ENCODE peak calls at places on chromosomes 3 and 15, in nine cellular contexts. One of them, this sample, is unnamed.

GRCh38 chr3:31980530-31981205 is 394 bp downstream of the OSBPL10 start:
- DNase-seq in A549: peak; percentile 41
- DNase-seq in CD8-positive, alpha-beta T cell: peak; percentile 50
- DNase-seq in neural progenitor cell: peak; percentile 78
- DNase-seq in lower lobe of right lung: peak; percentile 87
- DNase-seq in adipocyte: peak; percentile 65
- DNase-seq in ascending aorta: no peak
- DNase-seq in neuronal stem cell: peak; percentile 54
- DNase-seq in adrenal gland: peak; percentile 77
- DNase-seq in this sample: peak; percentile 8

GRCh38 chr3:147191795-147192385 is 214.5 kb downstream of the ZIC4 start:
- DNase-seq in A549: peak; percentile 6
- DNase-seq in CD8-positive, alpha-beta T cell: no peak
- DNase-seq in neural progenitor cell: peak; percentile 71
- DNase-seq in lower lobe of right lung: no peak
- DNase-seq in adipocyte: peak; percentile 89
- DNase-seq in ascending aorta: no peak
- DNase-seq in neuronal stem cell: peak; percentile 41
- DNase-seq in adrenal gland: no peak
- DNase-seq in this sample: no peak

GRCh38 chr3:151327571-151328198 is 1.7 kb downstream of the P2RY13 start:
- DNase-seq in A549: peak; percentile 18
- DNase-seq in CD8-positive, alpha-beta T cell: no peak
- DNase-seq in neural progenitor cell: no peak
- DNase-seq in lower lobe of right lung: no peak
- DNase-seq in adipocyte: peak; percentile 75
- DNase-seq in ascending aorta: no peak
- DNase-seq in neuronal stem cell: no peak
- DNase-seq in adrenal gland: no peak
- DNase-seq in this sample: no peak

GRCh38 chr3:55245391-55245790 is 241.7 kb downstream of the WNT5A start:
- DNase-seq in A549: no peak
- DNase-seq in CD8-positive, alpha-beta T cell: no peak
- DNase-seq in neural progenitor cell: no peak
- DNase-seq in lower lobe of right lung: no peak
- DNase-seq in adipocyte: no peak
- DNase-seq in ascending aorta: no peak
- DNase-seq in neuronal stem cell: no peak
- DNase-seq in adrenal gland: no peak
- DNase-seq in this sample: no peak

GRCh38 chr15:45666119-45666875 is 31.5 kb downstream of the SQOR start:
- DNase-seq in A549: no peak
- DNase-seq in CD8-positive, alpha-beta T cell: no peak
- DNase-seq in neural progenitor cell: no peak
- DNase-seq in lower lobe of right lung: no peak
- DNase-seq in adipocyte: no peak
- DNase-seq in ascending aorta: no peak
- DNase-seq in neuronal stem cell: no peak
- DNase-seq in adrenal gland: no peak
- DNase-seq in this sample: no peak

GRCh38 chr3:43621406-43621973 is 321 bp downstream of the ANO10 start:
- DNase-seq in A549: no peak
- DNase-seq in CD8-positive, alpha-beta T cell: no peak
- DNase-seq in neural progenitor cell: no peak
- DNase-seq in lower lobe of right lung: peak; percentile 56
- DNase-seq in adipocyte: peak; percentile 60
- DNase-seq in ascending aorta: no peak
- DNase-seq in neuronal stem cell: no peak
- DNase-seq in adrenal gland: peak; percentile 65
- DNase-seq in this sample: no peak

GRCh38 chr3:142943349-142943748 is 20.1 kb downstream of the PAQR9 start:
- DNase-seq in A549: no peak
- DNase-seq in CD8-positive, alpha-beta T cell: no peak
- DNase-seq in neural progenitor cell: no peak
- DNase-seq in lower lobe of right lung: no peak
- DNase-seq in adipocyte: no peak
- DNase-seq in ascending aorta: no peak
- DNase-seq in neuronal stem cell: no peak
- DNase-seq in adrenal gland: no peak
- DNase-seq in this sample: no peak

GRCh38 chr3:195064300-195064931 is 206.5 kb downstream of the XXYLT1 start:
- DNase-seq in A549: no peak
- DNase-seq in CD8-positive, alpha-beta T cell: no peak
- DNase-seq in neural progenitor cell: no peak
- DNase-seq in lower lobe of right lung: peak; percentile 12
- DNase-seq in adipocyte: no peak
- DNase-seq in ascending aorta: no peak
- DNase-seq in neuronal stem cell: no peak
- DNase-seq in adrenal gland: no peak
- DNase-seq in this sample: no peak

GRCh38 chr3:46565607-46566039 is 479 bp downstream of the LRRC2 start:
- DNase-seq in A549: no peak
- DNase-seq in CD8-positive, alpha-beta T cell: no peak
- DNase-seq in neural progenitor cell: peak; percentile 77
- DNase-seq in lower lobe of right lung: no peak
- DNase-seq in adipocyte: peak; percentile 39
- DNase-seq in ascending aorta: no peak
- DNase-seq in neuronal stem cell: no peak
- DNase-seq in adrenal gland: no peak
- DNase-seq in this sample: no peak

GRCh38 chr15:81016253-81017068 is 15.7 kb downstream of the TLNRD1 start:
- DNase-seq in A549: no peak
- DNase-seq in CD8-positive, alpha-beta T cell: no peak
- DNase-seq in neural progenitor cell: no peak
- DNase-seq in lower lobe of right lung: no peak
- DNase-seq in adipocyte: no peak
- DNase-seq in ascending aorta: no peak
- DNase-seq in neuronal stem cell: no peak
- DNase-seq in adrenal gland: no peak
- DNase-seq in this sample: no peak

GRCh38 chr15:81880314-81880713 is 165.5 kb downstream of the MEX3B start:
- DNase-seq in A549: no peak
- DNase-seq in CD8-positive, alpha-beta T cell: no peak
- DNase-seq in neural progenitor cell: no peak
- DNase-seq in lower lobe of right lung: no peak
- DNase-seq in adipocyte: no peak
- DNase-seq in ascending aorta: no peak
- DNase-seq in neuronal stem cell: no peak
- DNase-seq in adrenal gland: no peak
- DNase-seq in this sample: no peak

GRCh38 chr3:106943071-106943470 is 434.2 kb upstream of the CCDC54 start:
- DNase-seq in A549: no peak
- DNase-seq in CD8-positive, alpha-beta T cell: no peak
- DNase-seq in neural progenitor cell: no peak
- DNase-seq in lower lobe of right lung: no peak
- DNase-seq in adipocyte: peak; percentile 74
- DNase-seq in ascending aorta: no peak
- DNase-seq in neuronal stem cell: no peak
- DNase-seq in adrenal gland: no peak
- DNase-seq in this sample: no peak

GRCh38 chr3:7025581-7026300 is 164.8 kb downstream of the GRM7 start:
- DNase-seq in A549: no peak
- DNase-seq in CD8-positive, alpha-beta T cell: no peak
- DNase-seq in neural progenitor cell: peak; percentile 62
- DNase-seq in lower lobe of right lung: no peak
- DNase-seq in adipocyte: no peak
- DNase-seq in ascending aorta: no peak
- DNase-seq in neuronal stem cell: peak; percentile 63
- DNase-seq in adrenal gland: no peak
- DNase-seq in this sample: no peak

GRCh38 chr3:185537369-185537970 is 14.9 kb downstream of the LIPH start:
- DNase-seq in A549: peak; percentile 82
- DNase-seq in CD8-positive, alpha-beta T cell: peak; percentile 40
- DNase-seq in neural progenitor cell: no peak
- DNase-seq in lower lobe of right lung: peak; percentile 63
- DNase-seq in adipocyte: peak; percentile 35
- DNase-seq in ascending aorta: no peak
- DNase-seq in neuronal stem cell: no peak
- DNase-seq in adrenal gland: no peak
- DNase-seq in this sample: peak; percentile 4
- H3K4me3 ChIP-seq in A549: no peak overlapping the region
- H3K4me3 ChIP-seq in CD8-positive, alpha-beta T cell: no peak overlapping the region
- H3K4me3 ChIP-seq in neural progenitor cell: no peak overlapping the region
- H3K4me3 ChIP-seq in lower lobe of right lung: no peak overlapping the region
- H3K4me3 ChIP-seq in adipocyte: no peak overlapping the region
- H3K4me3 ChIP-seq in ascending aorta: no peak overlapping the region
- H3K4me3 ChIP-seq in neuronal stem cell: no peak overlapping the region
- H3K4me3 ChIP-seq in adrenal gland: no peak overlapping the region
- H3K4me3 ChIP-seq in this sample: no peak overlapping the region

DNA sequence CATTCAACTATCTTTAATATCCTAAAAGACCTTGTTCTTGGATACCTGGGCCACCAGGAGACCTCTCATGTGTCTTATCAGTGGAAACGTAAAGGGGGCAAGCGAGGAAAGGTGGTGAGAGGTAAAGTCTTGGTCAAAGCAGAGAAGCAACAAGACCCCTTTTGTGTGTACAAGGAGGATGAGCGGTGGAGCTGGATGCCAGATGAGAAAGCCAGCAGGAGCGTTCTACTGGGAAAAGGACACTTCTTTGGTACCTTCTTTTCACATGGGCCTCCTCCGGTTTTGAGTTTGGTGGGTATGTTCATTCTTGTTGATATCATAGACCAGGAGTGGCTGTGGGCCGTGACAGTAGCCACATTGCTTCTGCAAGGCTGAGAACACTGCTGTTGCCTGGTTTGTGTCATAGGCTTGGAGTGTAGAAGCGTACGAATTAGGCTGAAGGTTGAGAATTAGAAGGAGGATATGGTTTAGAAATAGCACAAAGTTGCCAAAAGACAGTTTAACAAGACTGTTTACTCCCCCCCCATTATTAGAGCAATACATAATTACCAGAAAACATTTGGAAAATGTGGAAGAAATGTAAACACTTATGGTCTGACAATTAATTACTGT is 46.8 kb upstream of the VILL start:
- DNase-seq in A549: no peak
- DNase-seq in CD8-positive, alpha-beta T cell: no peak
- DNase-seq in neural progenitor cell: no peak
- DNase-seq in lower lobe of right lung: no peak
- DNase-seq in adipocyte: no peak
- DNase-seq in ascending aorta: no peak
- DNase-seq in neuronal stem cell: no peak
- DNase-seq in adrenal gland: no peak
- DNase-seq in this sample: no peak
- H3K4me1 ChIP-seq in A549: peaks cover 28% of the 10 kb centered on the region
- H3K4me1 ChIP-seq in CD8-positive, alpha-beta T cell: no peaks in the 10 kb centered on the region
- H3K4me1 ChIP-seq in neural progenitor cell: peaks cover 6% of the 10 kb centered on the region
- H3K4me1 ChIP-seq in lower lobe of right lung: peaks cover 42% of the 10 kb centered on the region
- H3K4me1 ChIP-seq in adipocyte: peaks cover 43% of the 10 kb centered on the region
- H3K4me1 ChIP-seq in ascending aorta: peaks cover 13% of the 10 kb centered on the region
- H3K4me1 ChIP-seq in neuronal stem cell: peaks cover 7% of the 10 kb centered on the region
- H3K4me1 ChIP-seq in adrenal gland: peaks cover 14% of the 10 kb centered on the region
- H3K4me1 ChIP-seq in this sample: peaks cover 57% of the 10 kb centered on the region

DNA sequence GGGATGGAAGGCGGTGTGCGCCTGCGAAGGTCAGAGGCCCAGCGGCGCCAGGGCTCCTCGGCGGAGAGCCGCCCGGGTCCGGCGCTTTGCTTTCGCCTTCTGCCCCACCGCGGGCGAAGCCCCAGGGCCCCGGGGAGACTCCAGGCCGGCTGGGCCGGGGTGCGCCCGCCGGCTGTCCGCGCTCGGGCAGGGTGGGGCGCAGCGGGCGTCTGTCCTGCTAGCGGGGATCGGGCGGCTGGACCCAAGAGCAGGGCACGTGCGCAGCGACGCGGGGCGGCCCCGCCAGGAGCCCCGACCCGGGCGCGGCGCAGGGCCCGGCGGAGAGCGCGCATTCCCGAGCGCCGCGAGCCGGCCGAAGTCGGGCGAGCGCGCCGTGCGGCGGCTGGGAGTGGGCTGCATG is 585 bp upstream of the ALDH1A3 start:
- DNase-seq in A549: peak; percentile 47
- DNase-seq in CD8-positive, alpha-beta T cell: no peak
- DNase-seq in neural progenitor cell: peak; percentile 65
- DNase-seq in lower lobe of right lung: no peak
- DNase-seq in adipocyte: peak; percentile 59
- DNase-seq in ascending aorta: no peak
- DNase-seq in neuronal stem cell: no peak
- DNase-seq in adrenal gland: no peak
- DNase-seq in this sample: no peak
- H3K4me3 ChIP-seq in A549: peak overlapping the region; percentile 75
- H3K4me3 ChIP-seq in CD8-positive, alpha-beta T cell: no peak overlapping the region
- H3K4me3 ChIP-seq in neural progenitor cell: peak overlapping the region; percentile 55
- H3K4me3 ChIP-seq in lower lobe of right lung: peak overlapping the region; percentile 50
- H3K4me3 ChIP-seq in adipocyte: peak overlapping the region; percentile 71
- H3K4me3 ChIP-seq in ascending aorta: peak overlapping the region; percentile 62
- H3K4me3 ChIP-seq in neuronal stem cell: peak overlapping the region; percentile 79
- H3K4me3 ChIP-seq in adrenal gland: peak overlapping the region; percentile 41
- H3K4me3 ChIP-seq in this sample: peak overlapping the region; percentile 66

GRCh38 chr3:41200669-41201021 is 1.3 kb downstream of the CTNNB1 start:
- DNase-seq in A549: no peak
- DNase-seq in CD8-positive, alpha-beta T cell: peak; percentile 50
- DNase-seq in neural progenitor cell: peak; percentile 53
- DNase-seq in lower lobe of right lung: no peak
- DNase-seq in adipocyte: peak; percentile 76
- DNase-seq in ascending aorta: no peak
- DNase-seq in neuronal stem cell: peak; percentile 54
- DNase-seq in adrenal gland: peak; percentile 57
- DNase-seq in this sample: no peak

GRCh38 chr3:41202075-41202833 is 2.9 kb downstream of the CTNNB1 start:
- DNase-seq in A549: no peak
- DNase-seq in CD8-positive, alpha-beta T cell: no peak
- DNase-seq in neural progenitor cell: peak; percentile 38
- DNase-seq in lower lobe of right lung: no peak
- DNase-seq in adipocyte: no peak
- DNase-seq in ascending aorta: no peak
- DNase-seq in neuronal stem cell: no peak
- DNase-seq in adrenal gland: no peak
- DNase-seq in this sample: no peak

GRCh38 chr3:41205591-41205990 is 6.3 kb downstream of the CTNNB1 start:
- DNase-seq in A549: no peak
- DNase-seq in CD8-positive, alpha-beta T cell: no peak
- DNase-seq in neural progenitor cell: no peak
- DNase-seq in lower lobe of right lung: no peak
- DNase-seq in adipocyte: no peak
- DNase-seq in ascending aorta: no peak
- DNase-seq in neuronal stem cell: no peak
- DNase-seq in adrenal gland: no peak
- DNase-seq in this sample: no peak

GRCh38 chr3:41204369-41204768 is 5.1 kb downstream of the CTNNB1 start:
- DNase-seq in A549: no peak
- DNase-seq in CD8-positive, alpha-beta T cell: no peak
- DNase-seq in neural progenitor cell: no peak
- DNase-seq in lower lobe of right lung: no peak
- DNase-seq in adipocyte: no peak
- DNase-seq in ascending aorta: no peak
- DNase-seq in neuronal stem cell: no peak
- DNase-seq in adrenal gland: no peak
- DNase-seq in this sample: no peak

DNA sequence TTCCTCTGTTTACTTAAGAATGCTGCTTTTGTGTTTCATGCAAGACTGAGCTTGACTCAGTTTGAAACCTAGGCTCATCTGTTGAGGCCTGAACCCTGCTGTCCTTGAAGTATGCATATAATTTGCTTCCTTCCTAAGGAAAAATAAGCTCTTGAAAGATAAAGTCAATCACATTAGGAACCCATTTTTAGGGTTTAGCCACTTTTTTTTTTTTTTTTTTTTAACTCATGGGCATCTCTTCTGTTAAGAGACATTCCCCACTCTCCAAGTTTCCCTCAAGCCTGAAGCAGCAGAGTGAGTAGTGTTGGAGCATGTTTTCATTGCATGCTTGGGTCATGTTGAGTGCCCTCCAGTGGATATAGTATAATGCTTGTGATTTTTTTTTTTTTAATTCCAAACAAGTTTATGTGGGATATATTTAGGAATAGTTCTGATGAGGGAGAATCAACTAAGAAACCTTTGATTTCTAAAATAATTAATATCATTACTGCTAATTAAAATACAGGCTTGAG is 3.6 kb downstream of the CTNNB1 start:
- DNase-seq in A549: no peak
- DNase-seq in CD8-positive, alpha-beta T cell: no peak
- DNase-seq in neural progenitor cell: peak; percentile 32
- DNase-seq in lower lobe of right lung: no peak
- DNase-seq in adipocyte: peak; percentile 76
- DNase-seq in ascending aorta: no peak
- DNase-seq in neuronal stem cell: no peak
- DNase-seq in adrenal gland: no peak
- DNase-seq in this sample: no peak
- H3K4me1 ChIP-seq in A549: peaks cover 53% of the 10 kb centered on the region
- H3K4me1 ChIP-seq in CD8-positive, alpha-beta T cell: peaks cover 72% of the 10 kb centered on the region
- H3K4me1 ChIP-seq in neural progenitor cell: peaks cover 73% of the 10 kb centered on the region
- H3K4me1 ChIP-seq in lower lobe of right lung: peaks cover 67% of the 10 kb centered on the region
- H3K4me1 ChIP-seq in adipocyte: peaks cover 51% of the 10 kb centered on the region
- H3K4me1 ChIP-seq in ascending aorta: no peaks in the 10 kb centered on the region
- H3K4me1 ChIP-seq in neuronal stem cell: peaks cover 8% of the 10 kb centered on the region
- H3K4me1 ChIP-seq in adrenal gland: peaks cover 43% of the 10 kb centered on the region
- H3K4me1 ChIP-seq in this sample: peaks cover 52% of the 10 kb centered on the region